ENCODE peak calls at places on chromosomes 1 and 21, in seven cellular contexts. P is ovary, W is IMR-90, Y is HCT116, Q is tibial nerve, U is heart left ventricle, F is A549. N is an unnamed sample.
A peak's percentile ranks its signal among the peaks of the same experiment; 100 is the strongest.

GRCh38 chr1:223815865-223816264 is 29.9 kb downstream of the TP53BP2 start:
- DNase-seq in F (no peak), Y (no peak), U (no peak), P (no peak), W (peak; percentile 39), Q (no peak), N (no peak)

GRCh38 chr1:245310605-245311531 is 156.1 kb downstream of the KIF26B start:
- DNase-seq in U (no peak), Q (no peak), W (no peak), F (no peak), P (no peak), Y (no peak), N (no peak)

GRCh38 chr1:57281324-57281723 is 142.5 kb downstream of the DAB1 start:
- DNase-seq in F (no peak), P (no peak), Y (no peak), U (no peak), Q (no peak), W (no peak), N (no peak)

GRCh38 chr1:89939059-89939570 is 55.8 kb upstream of the ZNF326 start:
- DNase-seq in F (no peak), Y (no peak), U (no peak), Q (no peak), P (no peak), W (no peak), N (no peak)

GRCh38 chr1:205458777-205459566 is 3.1 kb upstream of the BLACAT1 start:
- DNase-seq in Y (no peak), F (no peak), W (peak; percentile 58), P (no peak), Q (no peak), U (peak; percentile 32), N (no peak)

GRCh38 chr1:13224480-13225060 is 1.4 kb downstream of the PRAMEF18 start:
- DNase-seq in W (no peak), Y (no peak), F (no peak), P (no peak), U (no peak), Q (peak; percentile 4), N (no peak)

GRCh38 chr1:55472784-55473183 is 257.6 kb upstream of the USP24 start:
- DNase-seq in U (no peak), Q (no peak), F (peak; percentile 13), P (no peak), W (peak; percentile 31), Y (peak; percentile 63), N (no peak)

GRCh38 chr1:212699839-212700596 is at the start of gene BATF3:
- DNase-seq in U (peak; percentile 62), F (peak; percentile 29), Y (no peak), Q (peak; percentile 14), W (no peak), P (peak; percentile 40), N (no peak)

GRCh38 chr1:17544951-17545350 is 5.5 kb downstream of the ARHGEF10L start:
- DNase-seq in Q (no peak), F (no peak), U (no peak), Y (no peak), W (peak; percentile 37), P (no peak), N (no peak)

GRCh38 chr1:29504266-29504665 is 267.9 kb downstream of the PTPRU start:
- DNase-seq in F (no peak), Y (no peak), W (no peak), U (no peak), P (no peak), Q (no peak), N (no peak)

GRCh38 chr1:233614743-233615521 is 1.0 kb downstream of the KCNK1 start:
- DNase-seq in Y (no peak), F (no peak), P (no peak), Q (no peak), U (no peak), W (no peak), N (no peak)

GRCh38 chr1:243917177-243917862 is 67.3 kb upstream of the AKT3 start:
- DNase-seq in U (peak; percentile 35), W (peak; percentile 93), Y (no peak), F (peak; percentile 48), P (peak; percentile 46), Q (no peak), N (no peak)

GRCh38 chr1:244792188-244792850 is 43.1 kb upstream of the COX20 start:
- DNase-seq in Q (no peak), Y (no peak), P (no peak), W (peak; percentile 80), U (no peak), F (no peak), N (no peak)

GRCh38 chr1:215719569-215719968 is 152.5 kb downstream of the KCTD3 start:
- DNase-seq in P (no peak), W (peak; percentile 78), F (no peak), Y (no peak), U (no peak), Q (no peak), N (no peak)

GRCh38 chr1:27400963-27401341 is 8.5 kb downstream of the GPR3 start:
- DNase-seq in W (no peak), U (no peak), Q (no peak), F (no peak), Y (no peak), P (no peak), N (no peak)

GRCh38 chr1:27403931-27404330 is 11.5 kb downstream of the GPR3 start:
- DNase-seq in F (no peak), Q (no peak), U (no peak), P (no peak), W (no peak), Y (no peak), N (no peak)

GRCh38 chr1:27405074-27405473 is 12.7 kb downstream of the GPR3 start:
- DNase-seq in W (peak; percentile 30), F (no peak), Q (no peak), P (no peak), U (peak; percentile 70), Y (no peak), N (no peak)

GRCh38 chr1:27402349-27402754 is 9.9 kb downstream of the GPR3 start:
- DNase-seq in Q (peak; percentile 80), W (peak; percentile 55), Y (no peak), U (peak; percentile 73), P (peak; percentile 72), F (no peak), N (peak; percentile 83)

DNA sequence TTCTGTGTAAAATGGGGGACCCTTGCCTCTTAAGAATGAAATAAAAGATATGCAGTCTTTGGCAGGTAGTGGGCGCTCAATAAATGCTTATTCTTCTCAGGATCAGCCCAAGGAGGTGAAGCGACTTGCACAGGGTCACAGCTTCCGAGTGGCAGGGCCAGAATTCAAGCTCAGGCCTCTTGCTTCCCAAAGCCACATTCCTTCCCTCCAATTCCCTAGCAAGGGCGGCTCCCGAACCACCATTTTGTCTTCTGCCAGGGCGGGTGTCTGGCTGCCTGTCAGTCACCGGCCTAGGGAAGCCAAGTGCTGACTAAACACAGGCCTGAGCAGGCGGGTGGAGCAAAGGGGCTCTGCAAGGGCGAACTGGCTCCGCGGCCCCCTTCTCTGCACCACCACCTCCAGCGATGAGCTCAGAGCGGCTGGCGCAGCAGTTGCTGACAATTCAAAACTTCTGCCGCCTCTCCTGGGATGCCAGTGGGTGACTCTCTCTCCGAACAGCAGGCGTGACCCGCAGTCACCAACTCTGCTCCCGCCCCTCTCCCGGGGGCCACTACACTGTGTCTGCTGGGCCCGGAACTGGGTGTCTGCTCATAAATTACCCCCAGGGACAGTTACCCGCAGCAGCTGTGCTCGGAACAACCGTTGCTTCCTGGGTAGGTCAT is 10.8 kb downstream of the GPR3 start:
- DNase-seq in Q (peak; percentile 62), P (peak; percentile 54), W (peak; percentile 42), F (no peak), Y (no peak), U (peak; percentile 60), N (peak; percentile 53)
- H3K4me3 ChIP-seq in Q (peak overlapping the region; percentile 15), P (no peak overlapping the region), W (no peak overlapping the region), F (no peak overlapping the region), Y (no peak overlapping the region), U (no peak overlapping the region), N (peak overlapping the region; percentile 29)

DNA sequence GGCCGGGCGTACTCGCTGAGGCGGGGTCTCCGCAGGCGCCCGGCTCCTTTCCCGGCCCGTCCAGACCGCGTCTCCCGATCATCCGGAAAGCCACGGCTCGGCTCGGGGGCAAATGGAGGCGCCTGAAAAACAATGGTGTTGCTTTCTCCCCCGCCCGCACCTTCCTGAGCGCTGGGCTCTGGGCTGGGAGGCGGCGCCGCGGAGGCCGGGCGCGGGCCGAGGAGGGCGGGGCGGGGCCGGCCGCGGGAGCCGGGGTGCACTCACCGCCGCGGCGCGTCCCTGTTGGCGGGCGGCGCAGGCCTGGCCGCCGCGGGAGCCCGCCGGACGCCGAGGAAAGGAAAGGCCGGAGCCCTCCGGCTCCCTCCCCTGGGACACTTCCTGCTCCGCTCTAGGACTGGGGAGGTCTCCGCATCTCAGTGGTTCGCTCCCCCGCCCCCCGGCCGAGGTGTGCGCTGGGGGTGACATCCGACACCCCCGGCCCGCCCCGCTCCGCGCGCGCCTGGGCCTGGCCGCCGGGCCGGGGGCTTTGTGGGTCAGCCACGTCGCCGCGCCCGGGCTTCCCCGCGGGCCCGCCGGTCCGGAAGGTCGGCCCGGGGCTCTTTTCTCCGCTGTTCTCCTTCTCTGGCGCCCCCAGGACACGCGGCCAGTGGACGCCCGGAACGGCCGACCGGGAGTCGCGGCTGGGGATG is at the start of gene ZNF496:
- DNase-seq in Y (peak; percentile 74), W (peak; percentile 88), F (peak; percentile 90), Q (peak; percentile 76), U (peak; percentile 88), P (peak; percentile 90), N (peak; percentile 84)
- TF ChIP-seq POLR2A in Y (no peak), W (peak; percentile 27), F (peak; percentile 50), Q (peak; percentile 41), U (no peak), P (peak; percentile 53), N (peak; percentile 40)

DNA sequence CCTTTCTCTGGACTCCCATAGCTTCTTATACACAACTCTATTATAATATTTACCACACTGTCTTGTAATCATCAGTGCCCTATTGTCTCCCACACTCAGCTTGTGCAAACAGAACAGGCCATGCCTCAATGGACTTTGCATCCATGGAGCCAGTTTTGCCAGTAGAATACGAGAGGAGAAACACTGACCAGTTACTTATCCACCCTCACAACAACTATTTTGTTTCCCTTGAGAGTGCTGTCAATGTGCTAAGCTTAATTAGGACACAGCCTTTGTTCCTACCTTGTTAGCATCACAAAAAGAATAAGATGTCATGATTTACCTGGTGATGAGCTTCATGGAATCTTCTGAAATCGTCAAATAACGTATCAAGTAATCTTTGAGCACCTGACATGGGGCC is 18.1 kb upstream of the LRRC52 start:
- DNase-seq in Y (no peak), Q (no peak), P (no peak), F (no peak), W (no peak), U (no peak), N (no peak)
- H3K27ac ChIP-seq in Y (no peak overlapping the region), Q (no peak overlapping the region), P (no peak overlapping the region), F (no peak overlapping the region), W (no peak overlapping the region), U (no peak overlapping the region), N (no peak overlapping the region)

GRCh38 chr21:46111857-46112730 is 14.2 kb downstream of the COL6A2 start:
- DNase-seq in W (no peak), U (peak; percentile 12), P (peak; percentile 42), Y (no peak), F (no peak), Q (no peak), N (peak; percentile 0)

GRCh38 chr21:46109251-46110221 is 11.6 kb downstream of the COL6A2 start:
- DNase-seq in P (peak; percentile 21), U (peak; percentile 7), W (no peak), Y (no peak), F (no peak), Q (no peak), N (peak; percentile 6)

GRCh38 chr21:46112731-46113215 is 14.9 kb downstream of the COL6A2 start:
- DNase-seq in P (peak; percentile 28), U (no peak), Q (no peak), F (no peak), Y (no peak), W (no peak), N (peak; percentile 0)

GRCh38 chr21:46110499-46111192 is 12.7 kb downstream of the COL6A2 start:
- DNase-seq in W (no peak), F (no peak), Y (no peak), P (peak; percentile 70), U (peak; percentile 62), Q (peak; percentile 7), N (peak; percentile 25)

GRCh38 chr21:46111193-46111571 is 13.3 kb downstream of the COL6A2 start:
- DNase-seq in Y (no peak), Q (no peak), P (peak; percentile 33), F (no peak), U (peak; percentile 4), W (no peak), N (no peak)
- H3K4me3 ChIP-seq in Y (no peak overlapping the region), Q (no peak overlapping the region), P (no peak overlapping the region), F (no peak overlapping the region), U (no peak overlapping the region), W (no peak overlapping the region), N (no peak overlapping the region)